ENCODE peak calls at places on chromosomes 16 and 17, in eight cellular contexts. K is AG10803, P is neural crest cell, F is bronchial epithelial cell, L is keratinocyte, U is NCI-H1930, J is GM04504, H is ACHN. O is an unnamed sample.

GRCh38 chr16:75105306-75106061 is 11.1 kb downstream of the LDHD start:
- DNase-seq in K (peak), P (no peak), F (no peak), L (no peak), U (no peak), J (no peak), H (no peak), O (no peak)

GRCh38 chr17:52383493-52384100 is 225.1 kb upstream of the CA10 start:
- DNase-seq in K (no peak), P (peak), F (peak), L (no peak), U (peak), J (no peak), H (peak), O (peak)

GRCh38 chr17:39359994-39360393 is 41.4 kb downstream of the FBXL20 start:
- DNase-seq in K (no peak), P (no peak), F (no peak), L (no peak), U (no peak), J (no peak), H (no peak), O (no peak)

GRCh38 chr17:63919311-63919723 is 678 bp upstream of the GH1 start:
- DNase-seq in K (peak), P (peak), F (peak), L (no peak), U (no peak), J (peak), H (peak), O (peak)

GRCh38 chr16:87318158-87318644 is 1.0 kb upstream of the C16orf95 start:
- DNase-seq in K (no peak), P (no peak), F (no peak), L (no peak), U (no peak), J (no peak), H (peak), O (no peak)

GRCh38 chr17:72004011-72004427 is 116.8 kb upstream of the SOX9 start:
- DNase-seq in K (peak), P (no peak), F (peak), L (no peak), U (no peak), J (peak), H (no peak), O (no peak)

GRCh38 chr17:63610854-63611253 is 10.2 kb downstream of the TACO1 start:
- DNase-seq in K (no peak), P (no peak), F (no peak), L (no peak), U (no peak), J (no peak), H (no peak), O (no peak)

GRCh38 chr17:46832945-46833839 is 14.7 kb upstream of the WNT3 start:
- DNase-seq in K (peak), P (no peak), F (peak), L (no peak), U (no peak), J (peak), H (peak), O (no peak)

GRCh38 chr17:77072670-77073069 is 68.1 kb upstream of the SEC14L1 start:
- DNase-seq in K (no peak), P (no peak), F (no peak), L (no peak), U (no peak), J (no peak), H (no peak), O (no peak)

GRCh38 chr16:51402785-51403184 is 251.7 kb upstream of the SALL1 start:
- DNase-seq in K (peak), P (no peak), F (no peak), L (no peak), U (no peak), J (no peak), H (no peak), O (no peak)

GRCh38 chr17:17545031-17545820 is 46.3 kb downstream of the PEMT start:
- DNase-seq in K (peak), P (no peak), F (no peak), L (no peak), U (no peak), J (peak), H (no peak), O (no peak)

GRCh38 chr17:61389670-61390478 is 9.8 kb upstream of the TBX2 start:
- DNase-seq in K (peak), P (peak), F (no peak), L (no peak), U (peak), J (no peak), H (peak), O (no peak)

GRCh38 chr16:86457621-86458456 is 52.5 kb upstream of the FOXF1 start:
- DNase-seq in K (peak), P (no peak), F (no peak), L (no peak), U (no peak), J (peak), H (no peak), O (peak)

GRCh38 chr17:40567377-40567776 is 2.1 kb upstream of the CCR7 start:
- DNase-seq in K (no peak), P (no peak), F (no peak), L (no peak), U (no peak), J (no peak), H (no peak), O (no peak)

GRCh38 chr17:29124931-29125270 is 55.3 kb downstream of the MYO18A start:
- DNase-seq in K (no peak), P (no peak), F (peak), L (no peak), U (no peak), J (no peak), H (no peak), O (no peak)

GRCh38 chr17:8532021-8532420 is 96.3 kb downstream of the NDEL1 start:
- DNase-seq in K (no peak), P (no peak), F (peak), L (no peak), U (no peak), J (no peak), H (no peak), O (no peak)

GRCh38 chr17:7236808-7237207 is 2.4 kb downstream of the PHF23 start:
- DNase-seq in K (no peak), P (no peak), F (no peak), L (no peak), U (no peak), J (no peak), H (no peak), O (no peak)

GRCh38 chr16:21164521-21165168 is 6.2 kb downstream of the LDAF1 start:
- DNase-seq in K (no peak), P (no peak), F (no peak), L (no peak), U (no peak), J (no peak), H (no peak), O (no peak)

GRCh38 chr16:25783226-25783625 is 91.5 kb downstream of the HS3ST4 start:
- DNase-seq in K (no peak), P (no peak), F (no peak), L (no peak), U (no peak), J (no peak), H (no peak), O (no peak)

GRCh38 chr16:27053996-27054395 is 12.7 kb upstream of the C16orf82 start:
- DNase-seq in K (no peak), P (no peak), F (no peak), L (no peak), U (no peak), J (no peak), H (no peak), O (no peak)

GRCh38 chr17:70405492-70406220 is 236.3 kb downstream of the KCNJ2 start:
- DNase-seq in K (peak), P (no peak), F (peak), L (peak), U (no peak), J (peak), H (peak), O (peak)

GRCh38 chr16:87575027-87575804 is 27.1 kb upstream of the JPH3 start:
- DNase-seq in K (no peak), P (no peak), F (no peak), L (no peak), U (no peak), J (no peak), H (no peak), O (no peak)

GRCh38 chr17:35603674-35604073 is 16.6 kb downstream of the AP2B1 start:
- DNase-seq in K (no peak), P (no peak), F (no peak), L (no peak), U (no peak), J (no peak), H (no peak), O (no peak)

GRCh38 chr16:57084257-57084770 is 8.1 kb upstream of the CPNE2 start:
- DNase-seq in K (peak), P (peak), F (peak), L (no peak), U (no peak), J (no peak), H (peak), O (peak)

GRCh38 chr16:1287982-1288670 is 21.3 kb upstream of the UBE2I start:
- DNase-seq in K (no peak), P (no peak), F (no peak), L (no peak), U (no peak), J (no peak), H (no peak), O (no peak)

GRCh38 chr16:57998484-57998883 is 2.0 kb downstream of the ZNF319 start:
- DNase-seq in K (peak), P (no peak), F (peak), L (peak), U (no peak), J (no peak), H (no peak), O (no peak)

GRCh38 chr17:2511462-2512369 is at the start of gene METTL16:
- DNase-seq in K (peak), P (peak), F (peak), L (peak), U (peak), J (peak), H (peak), O (peak)

GRCh38 chr16:735982-736453 is 4.8 kb downstream of the CIAO3 start:
- DNase-seq in K (no peak), P (no peak), F (no peak), L (no peak), U (no peak), J (no peak), H (no peak), O (no peak)

GRCh38 chr17:57665128-57665527 is 80.0 kb downstream of the CCDC182 start:
- DNase-seq in K (no peak), P (no peak), F (no peak), L (no peak), U (no peak), J (no peak), H (no peak), O (no peak)

GRCh38 chr16:49000594-49000993 is 281.0 kb downstream of the CBLN1 start:
- DNase-seq in K (no peak), P (no peak), F (no peak), L (no peak), U (no peak), J (no peak), H (no peak), O (no peak)

GRCh38 chr17:6191405-6192095 is 121.4 kb downstream of the WSCD1 start:
- DNase-seq in K (no peak), P (no peak), F (no peak), L (no peak), U (no peak), J (no peak), H (no peak), O (no peak)

GRCh38 chr17:41625602-41626001 is 1.2 kb upstream of the KRT17 start:
- DNase-seq in K (no peak), P (no peak), F (peak), L (no peak), U (no peak), J (no peak), H (no peak), O (no peak)